ENCODE peak calls at places on chromosomes 1 and 21, in six cellular contexts. G, N, Q, P, B and I are unnamed samples.

GRCh38 chr1:154420172-154420571 is 15.0 kb downstream of the IL6R start:
- DNase-seq in B (peak), Q (peak), N (no peak), P (peak), G (no peak), I (peak)

GRCh38 chr1:193083365-193084088 is 21.7 kb downstream of the GLRX2 start:
- DNase-seq in G (peak), P (no peak), N (no peak), Q (no peak), B (no peak), I (no peak)

GRCh38 chr1:65469126-65469888 is 48.8 kb downstream of the LEPR start:
- DNase-seq in P (no peak), B (peak), Q (no peak), G (no peak), N (no peak), I (no peak)

GRCh38 chr1:205088341-205088740 is 4.1 kb upstream of the TMEM81 start:
- DNase-seq in B (no peak), N (no peak), P (no peak), Q (no peak), G (no peak), I (no peak)

GRCh38 chr1:1554926-1555915 is 14.8 kb upstream of the TMEM240 start:
- DNase-seq in Q (no peak), P (no peak), G (no peak), B (no peak), N (no peak), I (no peak)

GRCh38 chr1:39141925-39142324 is 62.6 kb upstream of the MACF1 start:
- DNase-seq in B (no peak), N (peak), Q (no peak), G (no peak), P (no peak), I (no peak)

GRCh38 chr1:184214128-184214527 is 162.6 kb downstream of the TSEN15 start:
- DNase-seq in Q (no peak), B (no peak), N (no peak), G (no peak), P (no peak), I (no peak)

GRCh38 chr21:29805110-29805509 is 134.7 kb downstream of the GRIK1 start:
- DNase-seq in Q (no peak), B (no peak), G (no peak), N (no peak), P (no peak), I (no peak)

GRCh38 chr1:154418062-154418897 is 13.1 kb downstream of the IL6R start:
- DNase-seq in Q (peak), G (no peak), P (peak), N (no peak), B (peak), I (no peak)

GRCh38 chr1:39420493-39420892 is 70.9 kb upstream of the BMP8A start:
- DNase-seq in P (no peak), B (no peak), N (no peak), G (no peak), Q (no peak), I (no peak)

GRCh38 chr1:227227761-227228160 is 90.5 kb downstream of the CDC42BPA start:
- DNase-seq in P (no peak), G (no peak), Q (no peak), B (no peak), N (no peak), I (no peak)

GRCh38 chr1:227223407-227223806 is 94.9 kb downstream of the CDC42BPA start:
- DNase-seq in G (no peak), P (no peak), Q (no peak), N (no peak), B (no peak), I (no peak)

GRCh38 chr1:227225715-227226346 is 92.5 kb downstream of the CDC42BPA start:
- DNase-seq in P (no peak), B (no peak), Q (no peak), G (no peak), N (no peak), I (no peak)

GRCh38 chr1:227228201-227228600 is 90.1 kb downstream of the CDC42BPA start:
- DNase-seq in Q (no peak), P (no peak), G (no peak), N (no peak), B (no peak), I (no peak)
- H3K27ac ChIP-seq in Q (no peak), P (no peak), G (no peak), N (no peak), B (no peak), I (no peak)

DNA sequence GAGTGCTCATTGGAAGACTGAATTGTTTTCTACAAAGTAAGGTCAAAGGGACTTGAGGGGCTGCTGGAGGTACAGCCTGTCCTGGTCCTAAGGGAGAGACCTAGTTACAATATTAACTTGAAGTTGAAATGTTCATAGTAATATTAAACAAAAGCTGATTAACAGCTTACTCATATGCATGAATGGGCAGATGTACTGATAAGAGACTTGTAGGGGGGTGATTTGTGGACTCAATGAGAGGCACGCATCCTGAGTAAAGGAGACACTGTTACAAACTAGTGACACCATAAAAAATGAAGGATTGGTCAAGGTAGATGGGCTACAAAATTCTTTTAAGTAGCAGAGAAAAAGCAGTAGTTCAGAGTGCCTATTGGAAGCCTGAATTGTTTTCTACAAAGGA is 2.7 kb downstream of the HSD11B1 start:
- DNase-seq in P (no peak), Q (no peak), N (no peak), G (no peak), B (no peak), I (no peak)
- TF ChIP-seq REST in P (no peak), Q (no peak), N (no peak), G (no peak), B (no peak), I (no peak)

GRCh38 chr1:6918908-6919511 is 133.8 kb downstream of the CAMTA1 start:
- DNase-seq in G (no peak), B (no peak), N (no peak), P (no peak), Q (no peak), I (no peak)

GRCh38 chr1:6915999-6916565 is 130.8 kb downstream of the CAMTA1 start:
- DNase-seq in N (no peak), P (no peak), B (no peak), G (no peak), Q (no peak), I (no peak)

GRCh38 chr1:6918286-6918907 is 133.1 kb downstream of the CAMTA1 start:
- DNase-seq in P (no peak), B (no peak), Q (no peak), G (no peak), N (no peak), I (no peak)

GRCh38 chr1:6914646-6915178 is 129.5 kb downstream of the CAMTA1 start:
- DNase-seq in B (no peak), N (no peak), Q (no peak), P (no peak), G (no peak), I (no peak)

GRCh38 chr1:6917067-6917466 is 131.8 kb downstream of the CAMTA1 start:
- DNase-seq in G (no peak), B (no peak), Q (no peak), P (no peak), N (no peak), I (no peak)
- H3K27ac ChIP-seq in G (no peak), B (no peak), Q (no peak), P (no peak), N (no peak), I (no peak)

GRCh38 chr1:24929091-24929875 is 793 bp downstream of the RUNX3 start:
- DNase-seq in P (peak), Q (no peak), B (no peak), G (no peak), N (peak), I (peak)
- TF ChIP-seq REST in P (no peak), Q (no peak), B (no peak), G (no peak), N (no peak), I (no peak)

GRCh38 chr1:85259866-85260345 is 444 bp upstream of the C1orf52 start:
- DNase-seq in Q (no peak), G (no peak), P (no peak), N (no peak), B (no peak), I (no peak)
- H3K27ac ChIP-seq in Q (peak), G (no peak), P (peak), N (no peak), B (no peak), I (no peak)

GRCh38 chr1:54811739-54812655 is 10.9 kb upstream of the TTC22 start:
- DNase-seq in G (no peak), B (no peak), N (no peak), P (no peak), Q (no peak), I (no peak)

GRCh38 chr1:54814148-54814498 is 13.0 kb upstream of the TTC22 start:
- DNase-seq in P (no peak), G (no peak), N (no peak), B (no peak), Q (no peak), I (no peak)

GRCh38 chr1:54814571-54814970 is 13.4 kb upstream of the TTC22 start:
- DNase-seq in B (no peak), G (no peak), Q (no peak), N (no peak), P (no peak), I (no peak)

GRCh38 chr1:54813479-54814147 is 12.5 kb upstream of the TTC22 start:
- DNase-seq in Q (no peak), B (no peak), G (no peak), P (no peak), N (peak), I (no peak)

GRCh38 chr1:54812801-54813478 is 11.8 kb upstream of the TTC22 start:
- DNase-seq in Q (no peak), B (no peak), G (peak), P (no peak), N (no peak), I (no peak)
- TF ChIP-seq REST in Q (no peak), B (no peak), G (no peak), P (no peak), N (no peak), I (no peak)